ENCODE peak calls at places on chromosome X, in eight cellular contexts. Q, Z, W, H, K, J, E and B are unnamed samples.

GRCh38 chrX:16559206-16559619 is 90.7 kb upstream of the S100G start:
- DNase-seq in Q (no peak), Z (peak), W (peak), H (no peak), K (no peak), J (peak), E (no peak), B (no peak)

GRCh38 chrX:121307441-121307840 is 260.0 kb downstream of the GLUD2 start:
- DNase-seq in Q (no peak), Z (no peak), W (peak), H (no peak), K (no peak), J (peak), E (no peak), B (no peak)

GRCh38 chrX:87525771-87526229 is 8.2 kb downstream of the KLHL4 start:
- DNase-seq in Q (peak), Z (no peak), W (no peak), H (no peak), K (no peak), J (peak), E (peak), B (no peak)

GRCh38 chrX:112849010-112849409 is 8.4 kb upstream of the AMOT start:
- DNase-seq in Q (no peak), Z (no peak), W (peak), H (no peak), K (no peak), J (no peak), E (no peak), B (no peak)

GRCh38 chrX:78513996-78514745 is 145.0 kb downstream of the RTL3 start:
- DNase-seq in Q (no peak), Z (no peak), W (no peak), H (no peak), K (no peak), J (peak), E (no peak), B (no peak)

GRCh38 chrX:114675365-114675764 is 91.5 kb downstream of the HTR2C start:
- DNase-seq in Q (peak), Z (peak), W (peak), H (no peak), K (no peak), J (peak), E (no peak), B (no peak)

GRCh38 chrX:136738049-136738729 is 42.5 kb downstream of the ARHGEF6 start:
- DNase-seq in Q (no peak), Z (no peak), W (no peak), H (no peak), K (no peak), J (no peak), E (no peak), B (no peak)

GRCh38 chrX:80578518-80579105 is 158.4 kb downstream of the TENT5D start:
- DNase-seq in Q (peak), Z (no peak), W (peak), H (no peak), K (no peak), J (peak), E (peak), B (no peak)

GRCh38 chrX:18828832-18829404 is 121.5 kb downstream of the PPEF1 start:
- DNase-seq in Q (peak), Z (no peak), W (no peak), H (no peak), K (no peak), J (peak), E (peak), B (no peak)

GRCh38 chrX:1442016-1442665 is 10.6 kb downstream of the ASMTL start:
- DNase-seq in Q (no peak), Z (no peak), W (no peak), H (peak), K (no peak), J (no peak), E (no peak), B (no peak)

GRCh38 chrX:48579259-48579658 is 5.0 kb downstream of the RBM3 start:
- DNase-seq in Q (no peak), Z (no peak), W (no peak), H (no peak), K (no peak), J (no peak), E (no peak), B (no peak)

GRCh38 chrX:63503541-63503940 is 152.4 kb upstream of the SPIN4 start:
- DNase-seq in Q (peak), Z (no peak), W (peak), H (no peak), K (no peak), J (peak), E (peak), B (no peak)

GRCh38 chrX:47206316-47206715 is 12.2 kb upstream of the CDK16 start:
- DNase-seq in Q (peak), Z (no peak), W (no peak), H (no peak), K (no peak), J (peak), E (peak), B (no peak)

GRCh38 chrX:31099536-31100090 is 27.8 kb upstream of the FTHL17 start:
- DNase-seq in Q (no peak), Z (no peak), W (no peak), H (no peak), K (no peak), J (no peak), E (peak), B (no peak)

DNA sequence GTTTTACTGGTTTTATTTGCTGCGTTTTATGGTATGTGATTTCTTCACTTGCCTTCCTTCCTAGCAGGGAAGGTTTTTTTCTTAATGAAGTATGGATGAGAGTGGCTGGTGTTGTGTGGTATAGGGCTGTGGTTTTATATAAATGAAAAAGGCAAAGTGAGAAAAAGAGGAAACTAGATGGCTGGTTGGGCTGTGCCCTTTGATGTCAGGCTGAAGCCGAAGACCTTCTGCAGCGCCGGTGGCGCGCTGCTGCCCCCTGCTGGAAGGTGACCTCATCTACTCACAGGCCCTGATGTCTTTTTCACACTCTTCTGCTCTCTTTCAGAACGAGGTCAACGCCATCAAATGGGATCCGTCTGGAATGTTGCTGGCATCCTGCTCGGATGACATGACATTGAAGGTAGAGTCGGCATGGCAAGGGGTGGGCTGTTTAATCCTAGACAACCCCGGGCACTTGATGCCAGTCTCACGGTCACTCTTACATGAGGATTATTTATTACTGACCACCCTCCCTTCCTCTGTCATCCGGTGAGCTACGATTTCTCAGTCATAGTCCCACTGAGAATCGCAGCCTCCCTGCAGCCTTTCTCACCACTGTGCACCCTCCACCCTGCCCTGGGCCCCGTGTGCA is 56.6 kb downstream of the GPR143 start:
- DNase-seq in Q (peak), Z (peak), W (peak), H (peak), K (peak), J (peak), E (peak), B (peak)
- TF ChIP-seq CTCF in Q (peak), Z (peak), W (peak), H (peak), K (peak), J (peak), E (peak), B (peak)

DNA sequence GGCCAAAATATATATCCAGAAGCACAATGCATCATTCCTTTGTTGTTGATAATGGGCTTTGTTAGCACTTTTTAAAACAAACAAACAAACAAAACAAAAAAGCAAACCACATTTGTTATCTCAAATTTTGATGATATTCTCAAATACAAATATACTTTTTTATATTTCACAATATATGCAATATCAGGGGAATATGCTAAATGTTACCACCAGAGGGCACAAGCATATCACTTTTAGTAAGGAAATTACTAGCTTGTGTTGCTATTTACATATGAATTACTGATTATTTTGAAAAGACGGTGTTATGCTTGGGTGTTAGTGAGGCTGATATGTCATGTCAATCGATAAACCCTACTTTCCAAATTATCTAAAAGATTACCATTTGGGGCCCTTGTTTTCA is 29.1 kb downstream of the RIPPLY1 start:
- DNase-seq in Q (peak), Z (no peak), W (peak), H (no peak), K (no peak), J (peak), E (no peak), B (no peak)
- TF ChIP-seq CTCF in Q (peak), Z (peak), W (peak), H (peak), K (peak), J (peak), E (peak), B (peak)

GRCh38 chrX:54540289-54540688 is 10.3 kb downstream of the GNL3L start:
- DNase-seq in Q (peak), Z (no peak), W (peak), H (no peak), K (no peak), J (peak), E (no peak), B (no peak)
- TF ChIP-seq CTCF in Q (peak), Z (no peak), W (peak), H (no peak), K (no peak), J (no peak), E (no peak), B (no peak)

DNA sequence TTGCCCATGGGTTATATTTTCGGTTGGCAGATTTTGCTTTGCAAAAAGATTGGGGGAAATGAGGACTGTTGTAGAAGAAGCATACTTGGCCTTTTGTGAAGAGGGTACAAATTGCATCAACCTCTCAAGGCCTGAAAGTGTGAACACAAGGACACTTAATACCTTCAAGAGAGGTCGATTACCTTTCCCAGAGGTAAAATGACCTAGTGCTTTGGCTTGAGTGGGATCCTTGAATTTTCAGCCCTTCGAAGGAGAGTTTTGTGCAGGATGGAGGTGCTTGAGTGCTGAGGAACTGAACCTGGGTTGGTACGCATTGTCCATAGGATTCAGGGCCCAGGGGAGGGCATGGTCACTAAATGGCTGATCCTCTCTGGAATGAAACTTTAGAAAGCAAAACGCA is 27.6 kb upstream of the NKAP start:
- DNase-seq in Q (no peak), Z (no peak), W (no peak), H (no peak), K (no peak), J (no peak), E (no peak), B (no peak)
- TF ChIP-seq CTCF in Q (no peak), Z (no peak), W (no peak), H (no peak), K (no peak), J (no peak), E (no peak), B (no peak)

GRCh38 chrX:110983024-110983423 is 113.0 kb upstream of the PAK3 start:
- DNase-seq in Q (no peak), Z (no peak), W (no peak), H (no peak), K (no peak), J (no peak), E (no peak), B (no peak)

GRCh38 chrX:110989869-110990268 is 106.1 kb upstream of the PAK3 start:
- DNase-seq in Q (no peak), Z (no peak), W (no peak), H (no peak), K (no peak), J (no peak), E (no peak), B (no peak)

GRCh38 chrX:110985470-110985869 is 110.5 kb upstream of the PAK3 start:
- DNase-seq in Q (no peak), Z (no peak), W (no peak), H (no peak), K (no peak), J (no peak), E (peak), B (no peak)

GRCh38 chrX:110989447-110989846 is 106.5 kb upstream of the PAK3 start:
- DNase-seq in Q (no peak), Z (no peak), W (no peak), H (no peak), K (no peak), J (no peak), E (no peak), B (no peak)

DNA sequence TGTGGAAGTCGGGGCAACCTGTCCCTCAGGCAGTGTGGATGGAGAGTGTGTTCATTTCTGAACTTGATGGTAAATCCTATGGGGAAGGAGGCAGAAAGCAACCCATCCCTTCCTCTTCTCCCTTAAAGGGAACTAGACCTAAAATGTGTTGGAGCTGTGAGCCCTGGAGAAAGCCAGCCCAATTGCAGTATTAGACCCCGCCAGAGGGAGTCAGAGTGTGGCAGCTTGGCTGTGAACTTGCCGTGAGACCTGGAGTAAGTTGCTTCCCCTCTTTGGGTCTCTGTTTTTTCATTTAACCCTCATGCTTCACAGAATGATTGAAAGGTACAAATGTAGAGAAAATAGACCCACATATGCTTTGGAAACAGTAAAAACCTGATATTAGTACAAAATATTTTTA is 108.7 kb upstream of the PAK3 start:
- DNase-seq in Q (no peak), Z (no peak), W (no peak), H (no peak), K (no peak), J (no peak), E (no peak), B (peak)
- TF ChIP-seq CTCF in Q (peak), Z (peak), W (peak), H (no peak), K (peak), J (peak), E (peak), B (no peak)

DNA sequence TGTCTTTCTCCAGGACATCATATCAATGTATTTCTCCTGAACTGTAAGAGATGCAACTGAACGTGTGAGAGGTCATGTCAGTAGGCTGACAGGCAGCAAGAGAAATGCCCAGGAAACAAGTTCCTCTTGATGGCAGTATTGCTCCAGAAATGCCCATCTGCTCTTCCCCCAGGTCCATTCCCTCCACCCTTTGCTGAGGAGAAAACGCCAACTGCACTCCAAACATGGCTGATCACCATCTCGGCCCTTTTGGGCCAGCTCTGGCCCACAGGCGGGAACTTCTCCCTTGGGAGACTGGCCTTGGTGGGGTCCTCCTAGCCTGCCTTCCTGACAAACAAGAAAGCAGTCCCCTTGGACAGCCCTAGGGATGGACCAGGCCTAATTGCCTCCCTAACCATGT is 276.5 kb upstream of the AGTR2 start:
- DNase-seq in Q (peak), Z (no peak), W (no peak), H (no peak), K (no peak), J (peak), E (peak), B (no peak)
- TF ChIP-seq CTCF in Q (peak), Z (peak), W (no peak), H (no peak), K (peak), J (no peak), E (peak), B (no peak)

GRCh38 chrX:57821703-57822375 is 88.4 kb downstream of the ZXDA start:
- DNase-seq in Q (peak), Z (peak), W (peak), H (no peak), K (no peak), J (peak), E (peak), B (no peak)

GRCh38 chrX:57822398-57822797 is 87.9 kb downstream of the ZXDA start:
- DNase-seq in Q (no peak), Z (no peak), W (no peak), H (no peak), K (no peak), J (no peak), E (no peak), B (no peak)

GRCh38 chrX:57817302-57817701 is 93.0 kb downstream of the ZXDA start:
- DNase-seq in Q (no peak), Z (no peak), W (peak), H (no peak), K (no peak), J (no peak), E (no peak), B (no peak)
- TF ChIP-seq CTCF in Q (peak), Z (peak), W (peak), H (peak), K (peak), J (peak), E (peak), B (peak)